ENCODE peak calls at places on chromosomes 12 and 14, in eight cellular contexts. One of them, this sample, is unnamed.

GRCh38 chr14:85301506-85301905 is 228.4 kb upstream of the FLRT2 start:
- DNase-seq in nephron progenitor cell: no peak
- DNase-seq in AG09309: no peak
- DNase-seq in PC-3: no peak
- DNase-seq in A549: no peak
- DNase-seq in fibroblast of lung: no peak
- DNase-seq in AG10803: no peak
- DNase-seq in mucosa of descending colon: no peak
- DNase-seq in this sample: no peak

GRCh38 chr14:33678012-33678411 is 272.9 kb downstream of the EGLN3 start:
- DNase-seq in nephron progenitor cell: no peak
- DNase-seq in AG09309: no peak
- DNase-seq in PC-3: no peak
- DNase-seq in A549: no peak
- DNase-seq in fibroblast of lung: no peak
- DNase-seq in AG10803: no peak
- DNase-seq in mucosa of descending colon: no peak
- DNase-seq in this sample: no peak

GRCh38 chr14:95291859-95292542 is 27.7 kb downstream of the CLMN start:
- DNase-seq in nephron progenitor cell: no peak
- DNase-seq in AG09309: no peak
- DNase-seq in PC-3: peak; percentile 85
- DNase-seq in A549: peak; percentile 50
- DNase-seq in fibroblast of lung: peak; percentile 59
- DNase-seq in AG10803: peak; percentile 30
- DNase-seq in mucosa of descending colon: no peak
- DNase-seq in this sample: no peak

GRCh38 chr12:67758119-67758873 is 109.8 kb downstream of the DYRK2 start:
- DNase-seq in nephron progenitor cell: no peak
- DNase-seq in AG09309: no peak
- DNase-seq in PC-3: no peak
- DNase-seq in A549: no peak
- DNase-seq in fibroblast of lung: no peak
- DNase-seq in AG10803: no peak
- DNase-seq in mucosa of descending colon: no peak
- DNase-seq in this sample: no peak

GRCh38 chr12:42474391-42474790 is 115.2 kb downstream of the PRICKLE1 start:
- DNase-seq in nephron progenitor cell: no peak
- DNase-seq in AG09309: no peak
- DNase-seq in PC-3: peak; percentile 84
- DNase-seq in A549: peak; percentile 19
- DNase-seq in fibroblast of lung: peak; percentile 20
- DNase-seq in AG10803: peak; percentile 66
- DNase-seq in mucosa of descending colon: no peak
- DNase-seq in this sample: no peak

GRCh38 chr14:59294662-59294992 is 106.2 kb downstream of the DAAM1 start:
- DNase-seq in nephron progenitor cell: no peak
- DNase-seq in AG09309: peak; percentile 62
- DNase-seq in PC-3: peak; percentile 40
- DNase-seq in A549: no peak
- DNase-seq in fibroblast of lung: peak; percentile 50
- DNase-seq in AG10803: peak; percentile 87
- DNase-seq in mucosa of descending colon: no peak
- DNase-seq in this sample: no peak

GRCh38 chr14:80095623-80096022 is 115.7 kb downstream of the DIO2 start:
- DNase-seq in nephron progenitor cell: no peak
- DNase-seq in AG09309: peak; percentile 50
- DNase-seq in PC-3: peak; percentile 95
- DNase-seq in A549: peak; percentile 70
- DNase-seq in fibroblast of lung: no peak
- DNase-seq in AG10803: peak; percentile 65
- DNase-seq in mucosa of descending colon: no peak
- DNase-seq in this sample: no peak

GRCh38 chr12:92396647-92397258 is 251.1 kb upstream of the BTG1 start:
- DNase-seq in nephron progenitor cell: no peak
- DNase-seq in AG09309: peak; percentile 56
- DNase-seq in PC-3: peak; percentile 85
- DNase-seq in A549: peak; percentile 18
- DNase-seq in fibroblast of lung: peak; percentile 46
- DNase-seq in AG10803: peak; percentile 77
- DNase-seq in mucosa of descending colon: no peak
- DNase-seq in this sample: no peak

DNA sequence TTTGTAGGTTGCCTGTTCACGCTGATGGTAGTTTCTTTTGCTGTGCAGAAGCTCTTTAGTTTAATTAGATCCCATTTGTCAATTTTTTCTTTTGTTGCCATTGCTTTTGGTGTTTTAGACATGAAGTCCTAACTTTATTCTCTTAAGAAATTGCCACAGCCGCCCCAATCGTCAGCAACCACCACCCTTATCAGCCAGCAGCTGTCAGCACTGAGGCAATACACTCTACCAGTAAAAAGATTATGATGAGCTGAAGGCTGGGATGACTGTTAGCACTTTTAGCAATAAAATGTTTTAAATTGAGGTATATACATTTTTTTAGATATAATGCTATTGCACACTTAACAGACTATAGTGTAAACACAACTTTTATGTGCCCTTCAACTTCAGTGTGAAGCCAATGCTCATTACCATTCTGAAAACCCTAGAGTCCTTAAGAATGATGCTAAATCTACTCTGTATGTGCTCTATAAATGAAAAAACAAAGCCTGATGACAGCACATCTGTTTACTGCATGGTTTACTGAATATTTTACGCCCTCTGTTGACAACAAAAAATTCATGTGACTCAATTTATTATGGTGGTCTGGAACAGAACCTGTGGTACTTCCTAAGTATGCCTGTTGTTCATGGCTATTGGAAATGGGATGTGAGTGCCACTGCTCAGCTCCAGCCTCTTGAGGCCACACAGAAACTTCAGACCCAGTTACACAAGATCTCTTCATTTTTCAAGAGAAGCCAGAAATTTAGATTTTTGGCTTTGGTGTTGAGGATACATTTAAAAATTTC is 197.4 kb downstream of the DUSP6 start:
- DNase-seq in nephron progenitor cell: no peak
- DNase-seq in AG09309: no peak
- DNase-seq in PC-3: no peak
- DNase-seq in A549: no peak
- DNase-seq in fibroblast of lung: no peak
- DNase-seq in AG10803: peak; percentile 88
- DNase-seq in mucosa of descending colon: no peak
- DNase-seq in this sample: no peak
- TF ChIP-seq CTCF in nephron progenitor cell: no peak
- TF ChIP-seq CTCF in AG09309: no peak
- TF ChIP-seq CTCF in PC-3: no peak
- TF ChIP-seq CTCF in A549: no peak
- TF ChIP-seq CTCF in fibroblast of lung: peak; percentile 33
- TF ChIP-seq CTCF in AG10803: peak; percentile 20
- TF ChIP-seq CTCF in mucosa of descending colon: no peak
- TF ChIP-seq CTCF in this sample: peak; percentile 7

GRCh38 chr12:124626841-124627502 is 59.6 kb upstream of the NCOR2 start:
- DNase-seq in nephron progenitor cell: no peak
- DNase-seq in AG09309: no peak
- DNase-seq in PC-3: no peak
- DNase-seq in A549: no peak
- DNase-seq in fibroblast of lung: peak; percentile 78
- DNase-seq in AG10803: peak; percentile 53
- DNase-seq in mucosa of descending colon: no peak
- DNase-seq in this sample: no peak
- TF ChIP-seq CTCF in nephron progenitor cell: no peak
- TF ChIP-seq CTCF in AG09309: no peak
- TF ChIP-seq CTCF in PC-3: no peak
- TF ChIP-seq CTCF in A549: no peak
- TF ChIP-seq CTCF in fibroblast of lung: no peak
- TF ChIP-seq CTCF in AG10803: no peak
- TF ChIP-seq CTCF in mucosa of descending colon: no peak
- TF ChIP-seq CTCF in this sample: no peak

DNA sequence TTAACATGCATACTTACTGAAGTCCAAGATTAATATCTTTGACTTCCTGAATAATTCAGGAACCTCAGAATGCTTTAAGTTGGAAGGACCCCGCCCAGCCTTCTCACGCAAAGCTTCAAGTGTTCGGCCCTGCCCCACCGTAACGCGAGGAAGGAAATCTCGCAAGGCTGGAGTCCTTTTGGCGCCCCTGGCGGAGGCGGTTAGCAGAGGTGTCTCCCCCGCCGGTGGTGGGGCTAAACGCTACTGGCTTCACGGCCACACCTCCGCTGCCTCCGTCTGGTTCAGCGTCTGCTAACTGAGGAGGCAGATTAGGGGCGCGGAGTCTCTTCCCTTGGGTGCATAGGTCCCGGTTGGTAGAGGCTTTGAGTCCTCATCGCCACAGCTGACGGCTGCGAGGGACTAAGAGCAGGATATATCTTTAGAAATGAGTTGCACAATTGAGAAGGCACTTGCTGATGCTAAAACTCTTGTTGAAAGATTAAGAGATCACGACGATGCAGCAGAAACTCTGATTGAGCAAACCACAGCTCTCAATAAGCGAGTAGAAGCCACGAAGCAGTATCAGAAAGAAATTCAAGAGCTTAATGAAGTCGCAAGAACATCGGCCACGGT is 21.9 kb downstream of the SPATS2 start:
- DNase-seq in nephron progenitor cell: peak; percentile 49
- DNase-seq in AG09309: no peak
- DNase-seq in PC-3: no peak
- DNase-seq in A549: no peak
- DNase-seq in fibroblast of lung: no peak
- DNase-seq in AG10803: no peak
- DNase-seq in mucosa of descending colon: peak; percentile 59
- DNase-seq in this sample: peak; percentile 78
- TF ChIP-seq CTCF in nephron progenitor cell: peak; percentile 33
- TF ChIP-seq CTCF in AG09309: no peak
- TF ChIP-seq CTCF in PC-3: no peak
- TF ChIP-seq CTCF in A549: no peak
- TF ChIP-seq CTCF in fibroblast of lung: no peak
- TF ChIP-seq CTCF in AG10803: no peak
- TF ChIP-seq CTCF in mucosa of descending colon: no peak
- TF ChIP-seq CTCF in this sample: peak; percentile 26

GRCh38 chr12:116402163-116402939 is 124.9 kb upstream of the MED13L start:
- DNase-seq in nephron progenitor cell: no peak
- DNase-seq in AG09309: no peak
- DNase-seq in PC-3: no peak
- DNase-seq in A549: no peak
- DNase-seq in fibroblast of lung: no peak
- DNase-seq in AG10803: no peak
- DNase-seq in mucosa of descending colon: no peak
- DNase-seq in this sample: no peak

GRCh38 chr12:116408489-116409217 is 131.2 kb upstream of the MED13L start:
- DNase-seq in nephron progenitor cell: no peak
- DNase-seq in AG09309: no peak
- DNase-seq in PC-3: no peak
- DNase-seq in A549: no peak
- DNase-seq in fibroblast of lung: no peak
- DNase-seq in AG10803: no peak
- DNase-seq in mucosa of descending colon: no peak
- DNase-seq in this sample: no peak

GRCh38 chr12:116404913-116405611 is 127.6 kb upstream of the MED13L start:
- DNase-seq in nephron progenitor cell: no peak
- DNase-seq in AG09309: no peak
- DNase-seq in PC-3: peak; percentile 37
- DNase-seq in A549: no peak
- DNase-seq in fibroblast of lung: no peak
- DNase-seq in AG10803: no peak
- DNase-seq in mucosa of descending colon: no peak
- DNase-seq in this sample: no peak

GRCh38 chr12:116403546-116403945 is 126.1 kb upstream of the MED13L start:
- DNase-seq in nephron progenitor cell: no peak
- DNase-seq in AG09309: no peak
- DNase-seq in PC-3: no peak
- DNase-seq in A549: no peak
- DNase-seq in fibroblast of lung: no peak
- DNase-seq in AG10803: no peak
- DNase-seq in mucosa of descending colon: no peak
- DNase-seq in this sample: no peak

GRCh38 chr12:116406529-116406928 is 129.0 kb upstream of the MED13L start:
- DNase-seq in nephron progenitor cell: peak; percentile 76
- DNase-seq in AG09309: peak; percentile 91
- DNase-seq in PC-3: peak; percentile 99
- DNase-seq in A549: peak; percentile 95
- DNase-seq in fibroblast of lung: peak; percentile 88
- DNase-seq in AG10803: peak; percentile 94
- DNase-seq in mucosa of descending colon: peak; percentile 76
- DNase-seq in this sample: peak; percentile 75
- TF ChIP-seq CTCF in nephron progenitor cell: no peak
- TF ChIP-seq CTCF in AG09309: peak; percentile 8
- TF ChIP-seq CTCF in PC-3: peak; percentile 50
- TF ChIP-seq CTCF in A549: no peak
- TF ChIP-seq CTCF in fibroblast of lung: peak; percentile 2
- TF ChIP-seq CTCF in AG10803: peak; percentile 16
- TF ChIP-seq CTCF in mucosa of descending colon: no peak
- TF ChIP-seq CTCF in this sample: peak; percentile 9

GRCh38 chr12:109713187-109713984 is at the start of gene FAM222A:
- DNase-seq in nephron progenitor cell: peak; percentile 96
- DNase-seq in AG09309: peak; percentile 71
- DNase-seq in PC-3: peak; percentile 98
- DNase-seq in A549: peak; percentile 97
- DNase-seq in fibroblast of lung: peak; percentile 95
- DNase-seq in AG10803: peak; percentile 93
- DNase-seq in mucosa of descending colon: peak; percentile 97
- DNase-seq in this sample: peak; percentile 99
- TF ChIP-seq CTCF in nephron progenitor cell: peak; percentile 8
- TF ChIP-seq CTCF in AG09309: no peak
- TF ChIP-seq CTCF in PC-3: no peak
- TF ChIP-seq CTCF in A549: no peak
- TF ChIP-seq CTCF in fibroblast of lung: no peak
- TF ChIP-seq CTCF in AG10803: peak; percentile 23
- TF ChIP-seq CTCF in mucosa of descending colon: no peak
- TF ChIP-seq CTCF in this sample: peak; percentile 10

GRCh38 chr12:24630446-24630845 is 318.5 kb downstream of the BCAT1 start:
- DNase-seq in nephron progenitor cell: no peak
- DNase-seq in AG09309: no peak
- DNase-seq in PC-3: no peak
- DNase-seq in A549: no peak
- DNase-seq in fibroblast of lung: no peak
- DNase-seq in AG10803: no peak
- DNase-seq in mucosa of descending colon: no peak
- DNase-seq in this sample: no peak
- TF ChIP-seq CTCF in nephron progenitor cell: no peak
- TF ChIP-seq CTCF in AG09309: no peak
- TF ChIP-seq CTCF in PC-3: no peak
- TF ChIP-seq CTCF in A549: no peak
- TF ChIP-seq CTCF in fibroblast of lung: no peak
- TF ChIP-seq CTCF in AG10803: no peak
- TF ChIP-seq CTCF in mucosa of descending colon: no peak
- TF ChIP-seq CTCF in this sample: no peak

This sample was measured in upper lobe of right lung.